ENCODE peak calls at places on chromosomes 13 and 19, in eight cellular contexts. One of them, this sample, is unnamed. For H3K4me1, the result is how much of the 10 kb centered on the place peaks cover.

GRCh38 chr19:39246951-39247669 is 1.5 kb downstream of the IFNL4 start:
- DNase-seq in breast epithelium: no peak
- DNase-seq in tibial nerve: no peak
- DNase-seq in H9: peak
- DNase-seq in uterus: no peak
- DNase-seq in lung: no peak
- DNase-seq in pancreas: peak
- DNase-seq in Caco-2: no peak
- DNase-seq in this sample: peak

GRCh38 chr13:36207672-36208071 is 6.7 kb downstream of the SOHLH2 start:
- DNase-seq in breast epithelium: no peak
- DNase-seq in uterus: no peak
- DNase-seq in H9: no peak
- DNase-seq in lung: no peak
- DNase-seq in tibial nerve: no peak
- DNase-seq in Caco-2: no peak
- DNase-seq in pancreas: no peak
- DNase-seq in this sample: no peak

GRCh38 chr19:41939861-41940442 is 11.7 kb upstream of the ERFL start:
- DNase-seq in lung: no peak
- DNase-seq in Caco-2: peak
- DNase-seq in uterus: no peak
- DNase-seq in tibial nerve: no peak
- DNase-seq in H9: no peak
- DNase-seq in breast epithelium: no peak
- DNase-seq in pancreas: no peak
- DNase-seq in this sample: peak

GRCh38 chr19:48501961-48502719 is 9.5 kb downstream of the LMTK3 start:
- DNase-seq in lung: peak
- DNase-seq in breast epithelium: peak
- DNase-seq in pancreas: peak
- DNase-seq in H9: peak
- DNase-seq in uterus: no peak
- DNase-seq in tibial nerve: no peak
- DNase-seq in Caco-2: peak
- DNase-seq in this sample: peak

GRCh38 chr13:44331912-44332840 is 41.4 kb upstream of the SERP2 start:
- DNase-seq in Caco-2: no peak
- DNase-seq in uterus: peak
- DNase-seq in lung: no peak
- DNase-seq in breast epithelium: no peak
- DNase-seq in tibial nerve: peak
- DNase-seq in pancreas: no peak
- DNase-seq in H9: no peak
- DNase-seq in this sample: no peak

GRCh38 chr19:6056282-6056741 is 54.0 kb downstream of the RFX2 start:
- DNase-seq in Caco-2: peak
- DNase-seq in pancreas: peak
- DNase-seq in tibial nerve: no peak
- DNase-seq in lung: no peak
- DNase-seq in uterus: no peak
- DNase-seq in breast epithelium: peak
- DNase-seq in H9: no peak
- DNase-seq in this sample: peak

GRCh38 chr13:58134525-58134924 is 503.0 kb downstream of the PCDH17 start:
- DNase-seq in uterus: no peak
- DNase-seq in tibial nerve: no peak
- DNase-seq in breast epithelium: no peak
- DNase-seq in Caco-2: no peak
- DNase-seq in H9: no peak
- DNase-seq in pancreas: no peak
- DNase-seq in lung: no peak
- DNase-seq in this sample: no peak

GRCh38 chr19:36686365-36687213 is 823 bp upstream of the ZNF567 start:
- DNase-seq in breast epithelium: no peak
- DNase-seq in uterus: peak
- DNase-seq in Caco-2: no peak
- DNase-seq in tibial nerve: no peak
- DNase-seq in H9: no peak
- DNase-seq in pancreas: no peak
- DNase-seq in lung: no peak
- DNase-seq in this sample: no peak

GRCh38 chr13:49731766-49732165 is 40.5 kb upstream of the EBPL start:
- DNase-seq in breast epithelium: no peak
- DNase-seq in tibial nerve: no peak
- DNase-seq in Caco-2: no peak
- DNase-seq in H9: no peak
- DNase-seq in uterus: no peak
- DNase-seq in pancreas: no peak
- DNase-seq in lung: no peak
- DNase-seq in this sample: no peak

GRCh38 chr19:41604831-41605230 is 22.0 kb downstream of the CEACAM4 start:
- DNase-seq in lung: no peak
- DNase-seq in pancreas: no peak
- DNase-seq in H9: no peak
- DNase-seq in tibial nerve: no peak
- DNase-seq in Caco-2: no peak
- DNase-seq in uterus: no peak
- DNase-seq in breast epithelium: no peak
- DNase-seq in this sample: no peak

GRCh38 chr19:10852098-10852800 is 4.0 kb downstream of the C19orf38 start:
- DNase-seq in H9: no peak
- DNase-seq in tibial nerve: no peak
- DNase-seq in Caco-2: no peak
- DNase-seq in uterus: no peak
- DNase-seq in pancreas: peak
- DNase-seq in lung: no peak
- DNase-seq in breast epithelium: no peak
- DNase-seq in this sample: no peak

GRCh38 chr19:4583961-4584669 is 24.6 kb upstream of the SEMA6B start:
- DNase-seq in H9: peak
- DNase-seq in tibial nerve: no peak
- DNase-seq in lung: no peak
- DNase-seq in pancreas: no peak
- DNase-seq in uterus: no peak
- DNase-seq in breast epithelium: no peak
- DNase-seq in Caco-2: peak
- DNase-seq in this sample: no peak

GRCh38 chr19:35895911-35896642 is 4.3 kb downstream of the NFKBID start:
- DNase-seq in Caco-2: no peak
- DNase-seq in pancreas: no peak
- DNase-seq in uterus: no peak
- DNase-seq in breast epithelium: no peak
- DNase-seq in tibial nerve: no peak
- DNase-seq in H9: no peak
- DNase-seq in lung: no peak
- DNase-seq in this sample: no peak

GRCh38 chr13:95492044-95492801 is 60.3 kb upstream of the CLDN10 start:
- DNase-seq in H9: peak
- DNase-seq in tibial nerve: no peak
- DNase-seq in lung: no peak
- DNase-seq in pancreas: no peak
- DNase-seq in uterus: no peak
- DNase-seq in Caco-2: peak
- DNase-seq in breast epithelium: no peak
- DNase-seq in this sample: peak

GRCh38 chr19:33613601-33614000 is 8.2 kb upstream of the CHST8 start:
- DNase-seq in uterus: no peak
- DNase-seq in tibial nerve: no peak
- DNase-seq in breast epithelium: no peak
- DNase-seq in Caco-2: no peak
- DNase-seq in lung: no peak
- DNase-seq in pancreas: no peak
- DNase-seq in H9: no peak
- DNase-seq in this sample: no peak

GRCh38 chr13:53743906-53744305 is 715.3 kb downstream of the OLFM4 start:
- DNase-seq in Caco-2: no peak
- DNase-seq in uterus: no peak
- DNase-seq in lung: no peak
- DNase-seq in pancreas: no peak
- DNase-seq in H9: no peak
- DNase-seq in breast epithelium: no peak
- DNase-seq in tibial nerve: no peak
- DNase-seq in this sample: no peak

GRCh38 chr13:89925107-89925506 is 1422.4 kb upstream of the MIR17HG start:
- DNase-seq in tibial nerve: no peak
- DNase-seq in lung: no peak
- DNase-seq in Caco-2: peak
- DNase-seq in breast epithelium: no peak
- DNase-seq in H9: no peak
- DNase-seq in uterus: no peak
- DNase-seq in pancreas: no peak
- DNase-seq in this sample: no peak

GRCh38 chr19:13117176-13117771 is 734 bp upstream of the TRMT1 start:
- DNase-seq in lung: no peak
- DNase-seq in Caco-2: no peak
- DNase-seq in tibial nerve: no peak
- DNase-seq in breast epithelium: no peak
- DNase-seq in uterus: no peak
- DNase-seq in H9: no peak
- DNase-seq in pancreas: no peak
- DNase-seq in this sample: peak

GRCh38 chr19:13119654-13120053 is 1.6 kb downstream of the NACC1 start:
- DNase-seq in uterus: no peak
- DNase-seq in tibial nerve: no peak
- DNase-seq in breast epithelium: no peak
- DNase-seq in lung: no peak
- DNase-seq in pancreas: no peak
- DNase-seq in H9: peak
- DNase-seq in Caco-2: no peak
- DNase-seq in this sample: no peak

GRCh38 chr19:13116282-13117175 is at the start of gene TRMT1:
- DNase-seq in pancreas: peak
- DNase-seq in breast epithelium: peak
- DNase-seq in lung: peak
- DNase-seq in uterus: peak
- DNase-seq in Caco-2: peak
- DNase-seq in H9: peak
- DNase-seq in tibial nerve: peak
- DNase-seq in this sample: peak

GRCh38 chr19:13117772-13118423 is at the start of gene NACC1:
- DNase-seq in pancreas: peak
- DNase-seq in Caco-2: peak
- DNase-seq in tibial nerve: peak
- DNase-seq in lung: peak
- DNase-seq in H9: peak
- DNase-seq in breast epithelium: peak
- DNase-seq in uterus: peak
- DNase-seq in this sample: peak

GRCh38 chr19:13118424-13119193 is 545 bp downstream of the NACC1 start:
- DNase-seq in uterus: peak
- DNase-seq in breast epithelium: peak
- DNase-seq in H9: peak
- DNase-seq in tibial nerve: no peak
- DNase-seq in pancreas: peak
- DNase-seq in lung: peak
- DNase-seq in Caco-2: peak
- DNase-seq in this sample: peak
- H3K4me1 ChIP-seq in uterus: under half
- H3K4me1 ChIP-seq in breast epithelium: under half
- H3K4me1 ChIP-seq in H9: under half
- H3K4me1 ChIP-seq in tibial nerve: under half
- H3K4me1 ChIP-seq in pancreas: under half
- H3K4me1 ChIP-seq in lung: under half
- H3K4me1 ChIP-seq in Caco-2: under half
- H3K4me1 ChIP-seq in this sample: under half

DNA sequence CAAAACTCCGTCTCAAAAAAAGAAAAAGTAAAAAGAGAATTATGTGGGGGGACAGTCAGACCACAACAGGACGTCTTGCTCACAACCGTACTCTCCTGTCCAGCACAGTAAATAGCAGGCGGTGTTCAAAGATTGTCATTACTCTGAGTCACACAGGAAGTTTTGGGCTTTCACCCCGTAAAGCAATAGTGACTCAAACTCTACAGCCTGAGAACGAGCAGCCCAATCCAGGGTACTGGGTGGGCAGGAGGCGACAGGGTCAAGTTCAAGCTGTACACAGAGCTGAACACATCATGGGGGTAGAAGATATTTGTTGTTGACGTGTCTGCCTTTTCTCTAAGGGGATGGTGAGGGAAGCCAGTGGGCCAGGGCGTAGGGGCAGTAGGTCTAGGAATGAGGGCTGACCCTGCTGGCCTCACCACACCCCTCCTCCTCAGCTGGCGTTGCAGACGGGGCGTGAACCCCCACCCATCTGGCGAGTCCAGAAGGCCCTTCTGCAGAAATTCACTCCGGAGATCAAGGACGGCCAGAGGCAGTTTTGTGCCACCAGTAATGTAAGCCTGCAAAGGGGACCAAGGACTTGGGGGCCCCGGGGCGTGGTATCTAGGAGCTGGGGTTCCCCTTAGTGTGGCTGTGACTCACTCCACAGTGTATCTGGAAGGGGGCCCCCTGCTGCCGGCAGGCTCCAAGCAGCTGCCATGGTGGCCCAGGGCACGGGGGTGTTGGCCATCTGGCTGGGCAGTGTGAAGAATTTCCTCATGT is 23.3 kb downstream of the PRR12 start:
- DNase-seq in uterus: no peak
- DNase-seq in H9: no peak
- DNase-seq in pancreas: no peak
- DNase-seq in tibial nerve: no peak
- DNase-seq in breast epithelium: no peak
- DNase-seq in Caco-2: no peak
- DNase-seq in lung: no peak
- DNase-seq in this sample: no peak
- TF ChIP-seq CTCF in uterus: no peak
- TF ChIP-seq CTCF in H9: no peak
- TF ChIP-seq CTCF in pancreas: no peak
- TF ChIP-seq CTCF in tibial nerve: no peak
- TF ChIP-seq CTCF in breast epithelium: no peak
- TF ChIP-seq CTCF in Caco-2: no peak
- TF ChIP-seq CTCF in lung: no peak
- TF ChIP-seq CTCF in this sample: no peak

DNA sequence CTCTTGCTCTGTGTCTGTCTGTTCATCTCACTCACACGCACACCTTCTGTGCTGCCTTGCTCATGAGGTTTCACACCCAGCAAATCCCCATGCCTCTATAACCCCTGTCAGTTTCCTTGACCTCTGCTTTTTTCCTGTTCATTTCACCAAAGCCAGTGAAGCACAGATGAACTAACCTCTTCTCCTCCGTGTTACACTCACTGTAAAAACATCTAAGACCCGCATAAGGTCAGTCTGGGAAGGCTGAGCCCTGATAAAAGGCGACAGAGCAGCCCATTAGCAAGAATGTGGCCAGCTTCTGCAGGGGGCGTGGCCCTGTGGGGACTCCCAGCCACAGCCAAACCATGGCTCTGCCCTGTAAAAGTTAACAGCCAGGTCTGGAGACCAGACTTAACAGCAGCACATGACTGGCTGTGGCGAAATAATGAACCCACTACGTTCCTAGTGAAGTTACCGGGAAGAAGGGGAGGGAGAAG is 42.8 kb upstream of the NPAS1 start:
- DNase-seq in breast epithelium: no peak
- DNase-seq in Caco-2: peak
- DNase-seq in tibial nerve: no peak
- DNase-seq in lung: no peak
- DNase-seq in pancreas: no peak
- DNase-seq in uterus: no peak
- DNase-seq in H9: peak
- DNase-seq in this sample: no peak
- H3K4me1 ChIP-seq in breast epithelium: under half
- H3K4me1 ChIP-seq in Caco-2: under half
- H3K4me1 ChIP-seq in tibial nerve: under half
- H3K4me1 ChIP-seq in lung: under half
- H3K4me1 ChIP-seq in pancreas: under half
- H3K4me1 ChIP-seq in uterus: under half
- H3K4me1 ChIP-seq in H9: under half
- H3K4me1 ChIP-seq in this sample: under half

GRCh38 chr19:34838248-34838647 is 65.2 kb upstream of the ZNF599 start:
- DNase-seq in tibial nerve: no peak
- DNase-seq in pancreas: no peak
- DNase-seq in uterus: no peak
- DNase-seq in Caco-2: peak
- DNase-seq in breast epithelium: no peak
- DNase-seq in lung: no peak
- DNase-seq in H9: no peak
- DNase-seq in this sample: no peak
- TF ChIP-seq CTCF in tibial nerve: no peak
- TF ChIP-seq CTCF in pancreas: no peak
- TF ChIP-seq CTCF in uterus: no peak
- TF ChIP-seq CTCF in Caco-2: peak
- TF ChIP-seq CTCF in breast epithelium: no peak
- TF ChIP-seq CTCF in lung: no peak
- TF ChIP-seq CTCF in H9: no peak
- TF ChIP-seq CTCF in this sample: no peak

This sample was measured in mucosa of descending colon.